ENCODE peak calls at places on chromosome 1, in seven cellular contexts. P, S, G, O, Q, W and D are unnamed samples.

GRCh38 chr1:50147451-50147850 is 38.7 kb downstream of the ELAVL4 start:
- DNase-seq in P (no peak), S (no peak), G (no peak), O (no peak), Q (no peak), W (no peak), D (no peak)

GRCh38 chr1:231407537-231408396 is 14.3 kb downstream of the EGLN1 start:
- DNase-seq in P (no peak), S (no peak), G (no peak), O (no peak), Q (no peak), W (no peak), D (no peak)

GRCh38 chr1:153540394-153541361 is at the start of gene S100A5:
- DNase-seq in P (peak; percentile 61), S (no peak), G (no peak), O (no peak), Q (no peak), W (no peak), D (peak; percentile 54)

GRCh38 chr1:196180847-196181593 is 427.2 kb downstream of the KCNT2 start:
- DNase-seq in P (no peak), S (no peak), G (no peak), O (no peak), Q (peak; percentile 70), W (no peak), D (no peak)

GRCh38 chr1:31531177-31532000 is 44.9 kb upstream of the TINAGL1 start:
- DNase-seq in P (no peak), S (no peak), G (no peak), O (no peak), Q (no peak), W (no peak), D (no peak)

GRCh38 chr1:157482174-157482573 is 70.1 kb downstream of the FCRL5 start:
- DNase-seq in P (no peak), S (no peak), G (no peak), O (no peak), Q (no peak), W (no peak), D (peak; percentile 11)

GRCh38 chr1:113396585-113396984 is 6.3 kb downstream of the MAGI3 start:
- DNase-seq in P (no peak), S (no peak), G (no peak), O (no peak), Q (peak; percentile 42), W (no peak), D (no peak)

GRCh38 chr1:167880570-167880969 is 33.4 kb downstream of the ADCY10 start:
- DNase-seq in P (no peak), S (no peak), G (no peak), O (no peak), Q (no peak), W (no peak), D (no peak)

GRCh38 chr1:89454845-89455521 is 69.6 kb upstream of the LRRC8B start:
- DNase-seq in P (peak; percentile 69), S (no peak), G (peak; percentile 64), O (peak; percentile 23), Q (no peak), W (peak; percentile 65), D (peak; percentile 25)

GRCh38 chr1:44947060-44947773 is 39.2 kb downstream of the EIF2B3 start:
- DNase-seq in P (no peak), S (no peak), G (peak; percentile 49), O (no peak), Q (peak; percentile 25), W (peak; percentile 91), D (peak; percentile 57)

GRCh38 chr1:46466477-46467182 is 23.0 kb upstream of the DMBX1 start:
- DNase-seq in P (peak; percentile 39), S (no peak), G (peak; percentile 80), O (peak; percentile 30), Q (no peak), W (no peak), D (peak; percentile 55)

GRCh38 chr1:29499101-29499650 is 262.9 kb downstream of the PTPRU start:
- DNase-seq in P (no peak), S (peak; percentile 69), G (no peak), O (no peak), Q (no peak), W (no peak), D (no peak)

GRCh38 chr1:113945329-113945728 is 16.2 kb downstream of the HIPK1 start:
- DNase-seq in P (no peak), S (no peak), G (no peak), O (no peak), Q (no peak), W (no peak), D (no peak)

GRCh38 chr1:224267922-224268321 is 62.0 kb downstream of the NVL start:
- DNase-seq in P (no peak), S (no peak), G (no peak), O (no peak), Q (no peak), W (no peak), D (no peak)

GRCh38 chr1:197675475-197676324 is 99.6 kb downstream of the DENND1B start:
- DNase-seq in P (no peak), S (no peak), G (peak; percentile 66), O (no peak), Q (no peak), W (no peak), D (no peak)

GRCh38 chr1:94792473-94792875 is 27.7 kb upstream of the SLC44A3 start:
- DNase-seq in P (no peak), S (no peak), G (no peak), O (no peak), Q (no peak), W (no peak), D (peak; percentile 27)